ENCODE peak calls at places on chromosomes 5 and 9, in eight cellular contexts. K is stimulated activated CD8-positive, alpha-beta memory T cell treated with anti-CD3 and anti-CD28 coated beads, Interleukin-12 subunit alpha, Interleukin-12 subunit beta, amount 100 ng/mL, for 4 hours; C is T follicular helper cell; I is activated T-helper 1 cell treated with Interleukin-2 at 50 U/mL for 16 hours; W is HTR-8/SVneo; X is effector memory CD4-positive, alpha-beta T cell; J is Right ventricle myocardium superior; Z is NCI-H1092 treated with DMSO at 0.1 percent for 48 hours. P is an unnamed sample.

GRCh38 chr9:116417464-116417863 is 263.9 kb downstream of the PAPPA start:
- DNase-seq in K (no peak), C (no peak), I (no peak), W (no peak), X (no peak), J (no peak), Z (no peak), P (no peak)

GRCh38 chr5:43274435-43275114 is 38.6 kb downstream of the HMGCS1 start:
- DNase-seq in K (no peak), C (no peak), I (no peak), W (no peak), X (no peak), J (no peak), Z (no peak), P (peak; percentile 73)

GRCh38 chr9:72476617-72477375 is 44.6 kb upstream of the TMC1 start:
- DNase-seq in K (peak; percentile 1), C (no peak), I (no peak), W (peak; percentile 40), X (no peak), J (no peak), Z (no peak), P (peak; percentile 17)

GRCh38 chr5:74541381-74541781 is 99.1 kb downstream of the ENC1 start:
- DNase-seq in K (no peak), C (no peak), I (no peak), W (no peak), X (no peak), J (no peak), Z (no peak), P (no peak)

GRCh38 chr5:135246923-135247795 is 151.9 kb downstream of the MACROH2A1 start:
- DNase-seq in K (no peak), C (no peak), I (no peak), W (peak; percentile 82), X (no peak), J (no peak), Z (no peak), P (peak; percentile 61)

GRCh38 chr5:144742376-144742775 is 571.7 kb downstream of the KCTD16 start:
- DNase-seq in K (no peak), C (no peak), I (no peak), W (no peak), X (no peak), J (no peak), Z (peak; percentile 14), P (no peak)

GRCh38 chr5:64811050-64811640 is 42.4 kb downstream of the CWC27 start:
- DNase-seq in K (no peak), C (no peak), I (no peak), W (peak; percentile 30), X (no peak), J (no peak), Z (peak; percentile 41), P (no peak)

GRCh38 chr5:164614707-164615106 is 1109.3 kb downstream of the MAT2B start:
- DNase-seq in K (no peak), C (no peak), I (no peak), W (no peak), X (no peak), J (no peak), Z (no peak), P (no peak)

GRCh38 chr5:143322931-143323330 is 80.6 kb downstream of the NR3C1 start:
- DNase-seq in K (no peak), C (no peak), I (no peak), W (no peak), X (no peak), J (no peak), Z (no peak), P (no peak)

GRCh38 chr5:170579623-170580022 is 75.8 kb downstream of the KCNIP1 start:
- DNase-seq in K (no peak), C (no peak), I (no peak), W (no peak), X (no peak), J (no peak), Z (no peak), P (no peak)

GRCh38 chr9:125591888-125592287 is 115.1 kb downstream of the MAPKAP1 start:
- DNase-seq in K (no peak), C (no peak), I (no peak), W (no peak), X (no peak), J (no peak), Z (no peak), P (no peak)

GRCh38 chr5:65926893-65927292 is 518 bp downstream of the ERBIN start:
- DNase-seq in K (no peak), C (no peak), I (no peak), W (no peak), X (no peak), J (no peak), Z (no peak), P (no peak)

GRCh38 chr5:180086816-180087426 is 15.4 kb upstream of the RNF130 start:
- DNase-seq in K (no peak), C (no peak), I (no peak), W (no peak), X (no peak), J (no peak), Z (no peak), P (no peak)

GRCh38 chr5:157390179-157390923 is 69.7 kb upstream of the NIPAL4 start:
- DNase-seq in K (peak; percentile 21), C (no peak), I (peak; percentile 31), W (peak; percentile 87), X (peak; percentile 43), J (no peak), Z (no peak), P (no peak)

GRCh38 chr9:137310190-137311052 is 8.3 kb upstream of the NRARP start:
- DNase-seq in K (no peak), C (no peak), I (no peak), W (no peak), X (no peak), J (no peak), Z (no peak), P (no peak)

GRCh38 chr5:57825026-57825683 is 342.5 kb upstream of the ACTBL2 start:
- DNase-seq in K (no peak), C (no peak), I (no peak), W (peak; percentile 54), X (no peak), J (no peak), Z (no peak), P (no peak)

GRCh38 chr5:62457071-62457470 is 44.5 kb downstream of the IPO11 start:
- DNase-seq in K (no peak), C (no peak), I (no peak), W (peak; percentile 12), X (no peak), J (no peak), Z (no peak), P (no peak)

GRCh38 chr9:92686954-92687353 is 17.0 kb upstream of the IPPK start:
- DNase-seq in K (no peak), C (no peak), I (no peak), W (no peak), X (no peak), J (no peak), Z (no peak), P (no peak)

GRCh38 chr9:38651400-38652042 is 31.1 kb upstream of the ANKRD18A start:
- DNase-seq in K (no peak), C (no peak), I (no peak), W (no peak), X (no peak), J (peak; percentile 52), Z (no peak), P (no peak)

GRCh38 chr5:141834331-141834730 is 43.9 kb downstream of the PCDH1 start:
- DNase-seq in K (no peak), C (no peak), I (no peak), W (no peak), X (no peak), J (no peak), Z (no peak), P (no peak)